ENCODE peak calls at places on chromosomes 1 and 21, in five cellular contexts. N, U, M, R and D are unnamed samples.
A peak's percentile ranks its signal among the peaks of the same experiment; 100 is the strongest.

GRCh38 chr1:112529301-112529700 is 20.5 kb downstream of the WNT2B start:
- DNase-seq in N (no peak), U (no peak), M (no peak), R (no peak), D (no peak)

GRCh38 chr1:36739703-36740289 is 257.1 kb upstream of the CSF3R start:
- DNase-seq in N (no peak), U (no peak), M (no peak), R (no peak), D (no peak)

GRCh38 chr1:114700026-114700600 is 4.8 kb upstream of the AMPD1 start:
- DNase-seq in N (no peak), U (no peak), M (no peak), R (no peak), D (no peak)

GRCh38 chr1:79633456-79633855 is 626.9 kb upstream of the ADGRL4 start:
- DNase-seq in N (no peak), U (no peak), M (no peak), R (no peak), D (no peak)

GRCh38 chr1:160550572-160551034 is 27.5 kb upstream of the SLAMF6 start:
- DNase-seq in N (no peak), U (no peak), M (no peak), R (peak; percentile 17), D (no peak)

GRCh38 chr1:29823536-29823935 is 587.2 kb downstream of the PTPRU start:
- DNase-seq in N (no peak), U (no peak), M (no peak), R (no peak), D (no peak)

GRCh38 chr21:26461500-26461899 is 111.6 kb downstream of the CYYR1 start:
- DNase-seq in N (no peak), U (no peak), M (no peak), R (no peak), D (no peak)

GRCh38 chr1:36497207-36497606 is 14.5 kb upstream of the CSF3R start:
- DNase-seq in N (no peak), U (no peak), M (no peak), R (no peak), D (no peak)

GRCh38 chr1:238123201-238123600 is 232.5 kb upstream of the ZP4 start:
- DNase-seq in N (no peak), U (no peak), M (no peak), R (no peak), D (no peak)

GRCh38 chr1:41274827-41275519 is 32.9 kb upstream of the SCMH1 start:
- DNase-seq in N (no peak), U (no peak), M (no peak), R (no peak), D (no peak)

GRCh38 chr1:240499012-240499411 is 112.9 kb downstream of the GREM2 start:
- DNase-seq in N (no peak), U (no peak), M (no peak), R (no peak), D (no peak)

GRCh38 chr1:25760122-25760719 is 39.8 kb upstream of the SELENON start:
- DNase-seq in N (no peak), U (no peak), M (no peak), R (no peak), D (no peak)

GRCh38 chr1:224054611-224055010 is 59.3 kb upstream of the FBXO28 start:
- DNase-seq in N (no peak), U (peak; percentile 25), M (no peak), R (no peak), D (no peak)

GRCh38 chr1:230807551-230808267 is 60.5 kb downstream of the CAPN9 start:
- DNase-seq in N (no peak), U (no peak), M (no peak), R (no peak), D (no peak)

GRCh38 chr1:205925730-205926129 is 17.5 kb downstream of the SLC26A9 start:
- DNase-seq in N (no peak), U (no peak), M (no peak), R (no peak), D (no peak)

GRCh38 chr1:183711165-183711678 is 58.1 kb upstream of the APOBEC4 start:
- DNase-seq in N (no peak), U (no peak), M (no peak), R (no peak), D (no peak)

GRCh38 chr1:24055681-24056080 is 56.3 kb downstream of the MYOM3 start:
- DNase-seq in N (no peak), U (no peak), M (no peak), R (no peak), D (no peak)

GRCh38 chr1:53062731-53063591 is 948 bp downstream of the PODN start:
- DNase-seq in N (no peak), U (no peak), M (no peak), R (no peak), D (no peak)

GRCh38 chr1:158203693-158204457 is 23.2 kb downstream of the CD1D start:
- DNase-seq in N (peak; percentile 42), U (peak; percentile 68), M (peak; percentile 49), R (no peak), D (peak; percentile 8)

GRCh38 chr1:110436635-110437034 is 14.3 kb upstream of the PROK1 start:
- DNase-seq in N (peak; percentile 67), U (peak; percentile 67), M (no peak), R (no peak), D (no peak)
- TF ChIP-seq SUZ12 in N (no peak), U (no peak), M (no peak), R (no peak), D (no peak)

GRCh38 chr1:201982923-201983805 is 716 bp downstream of the RNPEP start:
- DNase-seq in N (peak; percentile 83), U (peak; percentile 43), M (peak; percentile 61), R (no peak), D (no peak)
- TF ChIP-seq SUZ12 in N (no peak), U (no peak), M (no peak), R (no peak), D (no peak)

GRCh38 chr1:17232759-17233661 is 15.9 kb upstream of the PADI3 start:
- DNase-seq in N (peak; percentile 32), U (no peak), M (no peak), R (no peak), D (no peak)

GRCh38 chr1:17235135-17235880 is 13.6 kb upstream of the PADI3 start:
- DNase-seq in N (no peak), U (no peak), M (no peak), R (no peak), D (no peak)

GRCh38 chr1:17230671-17231310 is 18.1 kb upstream of the PADI3 start:
- DNase-seq in N (no peak), U (no peak), M (no peak), R (no peak), D (no peak)

GRCh38 chr1:17234405-17234804 is 14.5 kb upstream of the PADI3 start:
- DNase-seq in N (no peak), U (no peak), M (no peak), R (no peak), D (no peak)

DNA sequence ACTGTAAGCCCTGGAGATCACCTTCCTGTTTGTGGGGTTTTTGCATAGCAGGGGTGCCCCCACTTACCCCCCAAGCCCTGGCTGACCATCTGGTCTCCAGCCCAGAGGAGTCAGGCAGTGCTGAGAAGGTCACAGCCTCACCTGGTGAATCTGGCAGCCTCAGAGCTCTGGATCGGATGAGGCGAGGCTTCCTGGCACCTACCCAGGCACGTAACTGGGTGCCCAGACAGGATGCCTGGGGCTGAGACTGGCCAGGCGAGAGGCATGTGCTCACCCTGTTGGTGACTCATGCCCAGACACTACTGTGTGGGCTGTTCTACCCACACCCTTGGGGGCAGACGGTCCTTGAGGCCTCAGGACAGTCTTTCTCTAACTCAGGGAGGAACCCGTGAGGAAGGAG is 15.2 kb upstream of the PADI3 start:
- DNase-seq in N (no peak), U (no peak), M (no peak), R (no peak), D (no peak)
- TF ChIP-seq SUZ12 in N (no peak), U (no peak), M (no peak), R (no peak), D (no peak)

DNA sequence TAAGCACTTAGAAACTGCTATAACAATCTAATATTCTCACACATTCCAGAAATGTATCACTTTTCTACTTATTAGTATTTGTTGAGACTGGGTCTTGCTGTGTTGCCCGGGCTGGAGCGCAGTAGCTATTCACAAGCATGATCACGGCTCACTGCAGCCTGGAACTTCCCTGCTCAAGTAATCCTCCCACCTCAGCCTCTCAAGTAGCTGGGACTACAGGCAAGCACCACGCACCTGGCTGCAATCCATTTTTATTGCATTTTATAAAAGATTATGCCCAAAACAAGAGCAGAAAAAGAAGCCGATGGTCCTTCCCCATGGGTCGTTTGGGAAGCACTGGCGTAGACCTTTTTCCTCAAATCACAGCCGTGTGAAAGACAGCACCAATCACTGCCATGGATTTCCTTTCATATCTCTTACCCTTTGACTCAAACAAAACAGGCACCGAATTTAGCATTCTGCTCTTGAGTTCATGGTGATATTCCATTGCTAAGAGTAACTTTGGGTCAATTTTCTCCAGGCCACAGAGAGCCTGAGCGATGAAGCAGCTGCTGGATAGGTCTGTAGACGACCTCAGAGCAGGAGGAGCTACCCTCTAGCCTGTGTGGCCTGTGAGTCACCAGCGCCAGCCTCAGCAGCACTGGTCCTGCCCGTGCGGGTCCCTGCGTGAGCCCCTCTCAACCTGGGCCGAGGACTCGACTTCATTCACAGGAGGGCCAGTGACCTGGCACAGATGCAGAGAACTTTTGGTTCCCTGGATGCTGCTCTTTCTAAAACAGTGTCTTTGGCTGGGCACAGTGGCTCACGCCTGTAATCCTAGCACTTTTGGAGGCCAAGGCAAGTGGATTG is 80.8 kb downstream of the PIK3CD start:
- DNase-seq in N (no peak), U (no peak), M (no peak), R (no peak), D (no peak)
- TF ChIP-seq SUZ12 in N (no peak), U (no peak), M (no peak), R (no peak), D (no peak)

GRCh38 chr1:168273575-168273974 is 7.1 kb upstream of the TBX19 start:
- DNase-seq in N (no peak), U (no peak), M (no peak), R (no peak), D (no peak)
- TF ChIP-seq SUZ12 in N (no peak), U (no peak), M (no peak), R (no peak), D (no peak)

GRCh38 chr1:59433440-59433813 is 136.5 kb downstream of the FGGY start:
- DNase-seq in N (no peak), U (no peak), M (no peak), R (no peak), D (no peak)

GRCh38 chr1:59432531-59433439 is 135.9 kb downstream of the FGGY start:
- DNase-seq in N (no peak), U (no peak), M (peak; percentile 75), R (no peak), D (peak; percentile 69)

GRCh38 chr1:59434336-59434735 is 137.4 kb downstream of the FGGY start:
- DNase-seq in N (no peak), U (no peak), M (no peak), R (no peak), D (no peak)

GRCh38 chr1:59429651-59430050 is 132.8 kb downstream of the FGGY start:
- DNase-seq in N (no peak), U (no peak), M (no peak), R (no peak), D (no peak)

GRCh38 chr1:59431566-59432294 is 134.8 kb downstream of the FGGY start:
- DNase-seq in N (no peak), U (no peak), M (no peak), R (no peak), D (no peak)
- TF ChIP-seq SUZ12 in N (no peak), U (no peak), M (no peak), R (no peak), D (no peak)

GRCh38 chr1:186026946-186027345 is 292.8 kb downstream of the HMCN1 start:
- DNase-seq in N (no peak), U (no peak), M (no peak), R (no peak), D (no peak)

GRCh38 chr1:186022184-186022583 is 288.0 kb downstream of the HMCN1 start:
- DNase-seq in N (no peak), U (no peak), M (no peak), R (no peak), D (no peak)
- TF ChIP-seq SUZ12 in N (no peak), U (no peak), M (no peak), R (no peak), D (no peak)